ENCODE peak calls at places on chromosomes 6 and 20, in five cellular contexts. H, Q, E, G and L are unnamed samples. For H3K27me3, the result is how much of the 10 kb centered on the place peaks cover.

GRCh38 chr6:151365233-151365632 is 26.1 kb downstream of the ZBTB2 start:
- DNase-seq in H (no peak), G (no peak), Q (no peak), E (no peak), L (no peak)

GRCh38 chr6:16760536-16761468 is at the start of gene ATXN1:
- DNase-seq in Q (peak), H (no peak), E (peak), G (peak), L (peak)

GRCh38 chr6:24926192-24926591 is 9.6 kb downstream of the RIPOR2 start:
- DNase-seq in Q (no peak), H (no peak), E (no peak), G (no peak), L (no peak)

GRCh38 chr6:118660218-118660569 is 8.8 kb upstream of the CEP85L start:
- DNase-seq in G (no peak), E (no peak), Q (no peak), H (no peak), L (peak)

GRCh38 chr20:23222531-23223200 is 127.9 kb upstream of the NXT1 start:
- DNase-seq in Q (no peak), H (no peak), E (no peak), G (no peak), L (no peak)

GRCh38 chr6:139659196-139659595 is 284.7 kb upstream of the CITED2 start:
- DNase-seq in Q (no peak), H (no peak), E (no peak), G (no peak), L (no peak)

GRCh38 chr20:2042400-2042799 is 48.5 kb upstream of the PDYN start:
- DNase-seq in G (no peak), E (no peak), H (peak), Q (no peak), L (no peak)

GRCh38 chr6:34412643-34413214 is 13.1 kb downstream of the RPS10 start:
- DNase-seq in G (no peak), Q (no peak), E (no peak), H (peak), L (no peak)

GRCh38 chr20:62386383-62387218 is at the start of gene RPS21:
- DNase-seq in H (peak), G (peak), E (peak), Q (peak), L (peak)

GRCh38 chr6:18245642-18246041 is 18.7 kb downstream of the DEK start:
- DNase-seq in E (no peak), Q (no peak), H (no peak), G (no peak), L (no peak)

GRCh38 chr6:129672883-129673631 is 36.9 kb downstream of the ARHGAP18 start:
- DNase-seq in Q (no peak), G (no peak), H (peak), E (no peak), L (no peak)

GRCh38 chr20:44785768-44786167 is 24.6 kb downstream of the RIMS4 start:
- DNase-seq in Q (no peak), E (no peak), G (no peak), H (no peak), L (no peak)

GRCh38 chr6:121847806-121848522 is 412.5 kb downstream of the GJA1 start:
- DNase-seq in E (no peak), H (no peak), Q (no peak), G (no peak), L (no peak)

GRCh38 chr6:155194399-155194798 is 69.4 kb upstream of the CLDN20 start:
- DNase-seq in G (no peak), H (no peak), E (no peak), Q (no peak), L (no peak)

GRCh38 chr20:23386304-23387117 is 24.5 kb downstream of the GZF1 start:
- DNase-seq in Q (no peak), H (no peak), E (no peak), G (no peak), L (no peak)

GRCh38 chr20:32476684-32477593 is 108.2 kb downstream of the NOL4L start:
- DNase-seq in Q (peak), G (no peak), H (no peak), E (no peak), L (no peak)

GRCh38 chr20:112396-112795 is 24.9 kb downstream of the DEFB125 start:
- DNase-seq in E (no peak), Q (no peak), G (no peak), H (no peak), L (no peak)

GRCh38 chr20:33188421-33188820 is 20.5 kb downstream of the BPIFA2 start:
- DNase-seq in E (no peak), Q (no peak), H (no peak), G (no peak), L (no peak)

GRCh38 chr20:44619294-44619693 is 32.2 kb downstream of the ADA start:
- DNase-seq in Q (no peak), E (no peak), H (no peak), G (no peak), L (no peak)

GRCh38 chr6:21856844-21857243 is 263.3 kb downstream of the SOX4 start:
- DNase-seq in G (no peak), Q (no peak), E (no peak), H (peak), L (no peak)

GRCh38 chr6:142323377-142323776 is 21.6 kb downstream of the ADGRG6 start:
- DNase-seq in Q (no peak), G (no peak), H (peak), E (no peak), L (no peak)

GRCh38 chr6:71887006-71887743 is 825 bp downstream of the RIMS1 start:
- DNase-seq in H (no peak), E (no peak), G (no peak), Q (peak), L (no peak)

GRCh38 chr6:148109732-148110131 is 232.9 kb upstream of the SASH1 start:
- DNase-seq in H (no peak), E (no peak), G (no peak), Q (no peak), L (no peak)
- H3K27me3 ChIP-seq in H (under half), E (under half), G (under half), Q (under half), L (under half)

GRCh38 chr6:6006428-6007310 is at the start of gene NRN1:
- DNase-seq in G (no peak), E (no peak), H (no peak), Q (peak), L (no peak)
- H3K27me3 ChIP-seq in G (under half), E (under half), H (half or more), Q (under half), L (half or more)

DNA sequence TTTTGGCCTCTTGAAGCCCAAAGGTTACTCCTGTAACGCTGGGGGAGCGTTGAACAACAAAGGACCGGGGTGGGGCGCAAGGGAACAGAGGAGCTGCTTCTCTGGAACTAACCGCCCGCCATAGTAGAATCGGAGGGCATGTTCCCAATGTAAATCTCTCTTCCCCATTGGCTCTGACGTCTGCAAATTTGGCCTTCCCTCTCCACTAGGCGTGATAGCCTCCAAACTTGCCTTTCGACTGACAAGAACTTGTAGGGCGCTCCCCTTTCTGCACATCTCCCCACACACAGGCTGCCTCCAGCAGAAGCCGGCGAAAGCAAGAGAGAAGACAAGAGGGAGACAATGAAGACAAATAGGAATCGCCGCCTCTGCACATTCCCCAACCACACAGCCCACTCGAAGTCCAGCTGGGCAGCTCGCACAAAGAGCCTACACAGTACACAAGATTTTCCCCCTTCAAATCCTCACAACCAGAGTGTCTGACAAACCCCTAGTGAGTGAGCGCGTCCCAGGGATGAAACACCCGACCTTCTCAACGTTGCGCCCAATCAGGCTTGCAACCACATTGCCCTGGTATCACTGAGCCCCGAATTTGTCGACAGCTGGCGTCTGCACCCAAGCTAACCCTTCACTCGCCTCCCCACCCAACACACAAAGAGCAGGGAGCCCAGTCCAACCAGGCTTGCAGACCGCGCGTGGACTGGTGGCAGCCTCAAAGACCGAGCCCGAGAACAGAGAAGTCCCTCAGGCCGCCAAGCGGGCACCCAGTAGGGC is 1.5 kb upstream of the COL12A1 start:
- DNase-seq in H (peak), E (no peak), G (peak), Q (peak), L (no peak)
- H3K27me3 ChIP-seq in H (under half), E (under half), G (under half), Q (under half), L (under half)

GRCh38 chr6:68049562-68049961 is 585.5 kb upstream of the ADGRB3 start:
- DNase-seq in Q (no peak), H (no peak), G (no peak), E (no peak), L (no peak)
- H3K27me3 ChIP-seq in Q (under half), H (under half), G (under half), E (under half), L (under half)

GRCh38 chr6:30096829-30097228 is 16.1 kb downstream of the TRIM31 start:
- DNase-seq in G (no peak), H (no peak), Q (no peak), E (no peak), L (no peak)
- H3K27me3 ChIP-seq in G (under half), H (half or more), Q (under half), E (under half), L (under half)

GRCh38 chr6:106509420-106510089 is 119.7 kb downstream of the RTN4IP1 start:
- DNase-seq in G (no peak), E (no peak), Q (no peak), H (no peak), L (no peak)
- H3K27me3 ChIP-seq in G (under half), E (under half), Q (under half), H (under half), L (under half)

DNA sequence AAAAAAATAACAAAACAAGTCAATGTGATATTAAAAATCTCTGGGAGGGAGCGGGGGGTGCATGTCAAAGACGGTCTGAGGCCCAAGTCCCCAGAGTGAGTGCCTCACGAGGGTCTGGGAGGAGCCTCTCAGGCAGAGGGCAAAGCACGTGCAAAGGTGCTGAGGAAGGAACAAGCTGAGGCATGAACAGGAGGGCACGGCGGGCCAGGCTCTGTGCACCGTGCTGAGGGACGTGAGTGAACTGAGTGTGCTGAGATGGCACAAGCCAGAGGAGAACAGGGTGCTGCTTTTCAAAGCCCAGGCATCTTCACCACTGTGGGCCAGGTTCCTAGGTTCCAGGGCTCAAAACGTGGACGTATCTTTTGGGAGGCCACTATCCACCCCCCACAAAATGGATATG is 142.1 kb upstream of the PHACTR3 start:
- DNase-seq in G (no peak), H (no peak), E (no peak), Q (no peak), L (no peak)
- H3K27me3 ChIP-seq in G (under half), H (under half), E (under half), Q (under half), L (under half)

GRCh38 chr20:50694379-50695143 is 3.2 kb upstream of the RIPOR3 start:
- DNase-seq in H (peak), G (no peak), Q (no peak), E (no peak), L (no peak)
- H3K27me3 ChIP-seq in H (under half), G (under half), Q (under half), E (under half), L (under half)